ENCODE peak calls at places on chromosomes 13 and 19, in five cellular contexts. B is transverse colon; P is choroid plexus epithelial cell; R is epithelial cell of esophagus; V is CD8-positive, alpha-beta T cell. A is an unnamed sample.

GRCh38 chr19:12647490-12648071 is 19.0 kb downstream of the MAN2B1 start:
- DNase-seq in B (peak; percentile 83), P (peak; percentile 51), R (peak; percentile 66), V (no peak), A (peak; percentile 41)

GRCh38 chr19:17114414-17114831 is 38.8 kb downstream of the MYO9B start:
- DNase-seq in B (no peak), P (peak; percentile 67), R (peak; percentile 76), V (no peak), A (no peak)

GRCh38 chr13:65789815-65790214 is 1440.3 kb downstream of the PCDH9 start:
- DNase-seq in B (no peak), P (peak; percentile 71), R (peak; percentile 18), V (no peak), A (no peak)

GRCh38 chr19:9295411-9295849 is 14.2 kb downstream of the ZNF699 start:
- DNase-seq in B (no peak), P (no peak), R (no peak), V (no peak), A (no peak)

GRCh38 chr19:11019824-11020223 is 59.0 kb downstream of the SMARCA4 start:
- DNase-seq in B (no peak), P (peak; percentile 52), R (no peak), V (no peak), A (no peak)

GRCh38 chr19:51688665-51689571 is 4.2 kb upstream of the SPACA6 start:
- DNase-seq in B (peak; percentile 82), P (peak; percentile 98), R (peak; percentile 95), V (no peak), A (peak; percentile 83)

GRCh38 chr13:30736461-30736860 is 1.1 kb downstream of the ALOX5AP start:
- DNase-seq in B (no peak), P (no peak), R (no peak), V (no peak), A (no peak)

GRCh38 chr19:55146078-55146647 is 2.8 kb downstream of the TNNT1 start:
- DNase-seq in B (no peak), P (no peak), R (peak; percentile 56), V (peak; percentile 26), A (no peak)

GRCh38 chr19:33133438-33134031 is 1.6 kb downstream of the WDR88 start:
- DNase-seq in B (no peak), P (peak; percentile 26), R (no peak), V (no peak), A (no peak)

GRCh38 chr19:17327654-17328516 is 6.8 kb downstream of the ANO8 start:
- DNase-seq in B (peak; percentile 89), P (peak; percentile 89), R (peak; percentile 91), V (peak; percentile 51), A (peak; percentile 87)

GRCh38 chr13:33999830-34000605 is 182.1 kb downstream of the RFC3 start:
- DNase-seq in B (no peak), P (no peak), R (no peak), V (no peak), A (no peak)

GRCh38 chr13:102395174-102395573 is 6.7 kb downstream of the FGF14 start:
- DNase-seq in B (no peak), P (no peak), R (no peak), V (no peak), A (no peak)

GRCh38 chr19:33758541-33759013 is 38.1 kb upstream of the KCTD15 start:
- DNase-seq in B (no peak), P (peak; percentile 29), R (peak; percentile 26), V (no peak), A (peak; percentile 54)

GRCh38 chr19:40433391-40434216 is 7.8 kb upstream of the SERTAD1 start:
- DNase-seq in B (peak; percentile 92), P (peak; percentile 95), R (peak; percentile 83), V (peak; percentile 44), A (peak; percentile 87)

GRCh38 chr19:16043156-16043757 is 33.0 kb upstream of the TPM4 start:
- DNase-seq in B (no peak), P (no peak), R (no peak), V (no peak), A (no peak)

GRCh38 chr19:2536461-2536860 is 60.5 kb downstream of the GADD45B start:
- DNase-seq in B (no peak), P (peak; percentile 34), R (no peak), V (no peak), A (no peak)

GRCh38 chr13:80201686-80202085 is 139.2 kb downstream of the SPRY2 start:
- DNase-seq in B (no peak), P (no peak), R (no peak), V (no peak), A (no peak)

GRCh38 chr19:3360494-3361383 is 5.6 kb upstream of the NFIC start:
- DNase-seq in B (peak; percentile 74), P (no peak), R (peak; percentile 54), V (peak; percentile 72), A (peak; percentile 38)

GRCh38 chr13:94309997-94310842 is 169.3 kb downstream of the DCT start:
- DNase-seq in B (no peak), P (peak; percentile 80), R (peak; percentile 80), V (no peak), A (no peak)

GRCh38 chr13:100423375-100423774 is 165.2 kb downstream of the GGACT start:
- DNase-seq in B (no peak), P (peak; percentile 66), R (peak; percentile 71), V (no peak), A (no peak)

DNA sequence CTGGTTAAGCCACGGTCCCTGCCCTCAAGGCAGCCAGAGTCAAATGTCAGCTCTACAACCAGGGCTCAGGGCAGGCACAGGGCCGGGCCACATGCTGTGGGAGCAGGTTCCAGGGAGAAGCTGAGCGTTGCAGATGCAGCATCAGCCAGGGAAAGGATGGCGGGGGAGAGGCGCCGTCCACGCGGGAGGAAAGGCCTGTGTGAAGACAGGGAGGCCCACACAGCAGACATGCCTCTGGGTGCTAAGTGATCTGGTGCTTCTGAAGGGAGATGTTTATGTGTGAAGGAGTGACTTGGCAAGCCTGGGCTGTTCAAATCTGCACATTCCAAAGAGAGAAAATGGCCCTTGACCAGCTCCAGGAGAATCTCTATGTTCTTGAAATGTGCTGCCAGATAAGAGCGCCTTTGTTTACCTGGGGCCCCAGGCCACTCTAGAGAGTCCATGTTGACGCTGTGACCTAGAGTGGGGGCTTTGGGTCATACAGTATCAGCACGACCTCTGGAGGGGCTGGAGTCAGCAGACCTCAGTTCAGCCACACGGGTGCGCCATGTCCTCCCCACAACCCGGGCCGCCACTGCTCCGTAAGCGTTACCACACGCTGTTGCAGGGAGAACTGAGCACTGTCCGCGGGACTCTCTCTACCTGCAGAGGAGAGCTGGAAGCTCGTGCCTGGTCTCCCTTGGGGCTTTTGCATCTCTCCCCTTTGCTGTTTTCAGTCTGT is 15.9 kb upstream of the ATF5 start:
- DNase-seq in B (no peak), P (peak; percentile 61), R (no peak), V (no peak), A (no peak)
- TF ChIP-seq CTCF in B (no peak), P (peak; percentile 19), R (no peak), V (no peak), A (no peak)

GRCh38 chr13:45728759-45729158 is 26.6 kb downstream of the CBY2 start:
- DNase-seq in B (no peak), P (no peak), R (no peak), V (no peak), A (peak; percentile 21)
- TF ChIP-seq CTCF in B (no peak), P (no peak), R (no peak), V (no peak), A (peak; percentile 25)

GRCh38 chr19:1039646-1040475 is at the start of gene ABCA7:
- DNase-seq in B (peak; percentile 99), P (peak; percentile 99), R (peak; percentile 99), V (peak; percentile 100), A (peak; percentile 100)
- TF ChIP-seq CTCF in B (no peak), P (peak; percentile 8), R (no peak), V (no peak), A (no peak)

DNA sequence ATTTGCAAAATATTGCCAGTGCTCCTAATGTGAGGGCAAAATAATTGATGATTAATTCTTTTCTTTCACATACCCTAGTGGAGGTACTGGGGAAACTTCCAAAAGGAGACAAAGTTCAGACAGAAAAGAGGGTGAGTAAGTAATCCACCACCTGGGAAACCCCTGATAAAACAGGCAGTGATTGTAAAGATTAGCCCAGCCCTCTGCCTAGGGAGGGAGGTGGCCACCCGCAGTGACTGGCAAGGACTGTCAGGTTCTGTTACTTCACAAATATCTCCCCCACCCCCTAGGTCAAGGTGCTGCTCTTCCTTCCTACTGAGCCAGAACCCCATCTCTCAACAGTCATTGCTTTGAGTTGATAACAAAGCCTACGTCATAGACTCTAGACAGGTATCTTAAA is 239.7 kb downstream of the DNAJC15 start:
- DNase-seq in B (no peak), P (no peak), R (peak; percentile 7), V (no peak), A (no peak)
- TF ChIP-seq CTCF in B (no peak), P (no peak), R (no peak), V (no peak), A (no peak)

GRCh38 chr19:45591638-45592005 is 7.0 kb upstream of the OPA3 start:
- DNase-seq in B (no peak), P (no peak), R (no peak), V (no peak), A (no peak)

GRCh38 chr19:45592366-45592765 is 7.8 kb upstream of the OPA3 start:
- DNase-seq in B (no peak), P (no peak), R (no peak), V (no peak), A (no peak)

GRCh38 chr19:45589768-45590167 is 5.2 kb upstream of the OPA3 start:
- DNase-seq in B (no peak), P (no peak), R (no peak), V (no peak), A (no peak)

GRCh38 chr19:45590300-45591003 is 5.8 kb upstream of the OPA3 start:
- DNase-seq in B (no peak), P (no peak), R (no peak), V (no peak), A (no peak)

DNA sequence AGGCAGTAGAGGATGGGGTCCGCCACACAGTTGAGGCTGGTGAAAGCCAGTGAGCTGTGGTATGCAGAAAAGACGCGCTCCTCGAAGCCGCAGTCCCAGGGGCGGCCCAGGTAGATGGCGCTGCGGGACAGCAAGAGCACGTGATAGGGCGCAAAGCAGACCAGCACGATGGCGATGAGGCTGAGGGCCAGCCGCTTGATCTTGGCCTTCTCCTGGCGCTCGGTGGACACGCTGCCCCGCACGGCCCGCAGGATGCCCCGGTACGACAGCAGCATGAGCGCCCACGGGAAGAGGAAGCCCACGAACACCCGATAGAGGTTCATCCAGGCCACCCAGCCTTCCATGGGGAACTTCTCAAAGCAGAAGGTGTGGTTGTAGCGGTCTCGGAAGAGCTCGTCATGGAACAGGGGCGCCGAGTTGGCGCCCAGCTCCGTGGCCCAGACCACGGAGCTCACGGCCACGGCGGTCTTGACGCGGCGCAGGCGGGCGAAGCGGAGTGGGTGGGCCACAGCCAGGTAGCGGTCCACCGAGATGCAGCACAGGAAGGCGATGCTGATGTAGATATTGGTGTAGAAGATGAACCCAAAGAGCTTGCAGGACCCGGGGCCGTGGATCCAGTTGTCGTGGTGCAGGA is 6.5 kb upstream of the OPA3 start:
- DNase-seq in B (peak; percentile 73), P (peak; percentile 33), R (peak; percentile 70), V (peak; percentile 39), A (peak; percentile 48)
- TF ChIP-seq CTCF in B (peak; percentile 59), P (peak; percentile 45), R (peak; percentile 68), V (peak; percentile 31), A (no peak)

GRCh38 chr13:37049810-37050209 is 9.7 kb downstream of the SUPT20H start:
- DNase-seq in B (no peak), P (no peak), R (no peak), V (no peak), A (no peak)
- TF ChIP-seq CTCF in B (no peak), P (peak; percentile 21), R (no peak), V (no peak), A (peak; percentile 28)